ENCODE peak calls at places on chromosome 12, in five cellular contexts. Q is IMR-90, D is fibroblast of lung, J is GM23338, R is GM23248. H is an unnamed sample.

GRCh38 chr12:52314511-52314910 is 6.7 kb downstream of the KRT83 start:
- DNase-seq in Q (no peak), D (no peak), J (peak), R (no peak), H (no peak)

GRCh38 chr12:103273645-103274044 is 222.1 kb downstream of the C12orf42 start:
- DNase-seq in Q (no peak), D (no peak), J (no peak), R (no peak), H (no peak)

GRCh38 chr12:43551271-43551970 is 582 bp downstream of the ADAMTS20 start:
- DNase-seq in Q (no peak), D (peak), J (peak), R (peak), H (no peak)

GRCh38 chr12:50234347-50234746 is 49.0 kb downstream of the LIMA1 start:
- DNase-seq in Q (no peak), D (no peak), J (peak), R (peak), H (peak)

GRCh38 chr12:24823808-24824515 is 124.9 kb downstream of the BCAT1 start:
- DNase-seq in Q (no peak), D (no peak), J (no peak), R (no peak), H (no peak)

GRCh38 chr12:76546889-76547288 is 12.7 kb downstream of the OSBPL8 start:
- DNase-seq in Q (no peak), D (no peak), J (no peak), R (no peak), H (no peak)

GRCh38 chr12:65524666-65525065 is 246.2 kb downstream of the MSRB3 start:
- DNase-seq in Q (peak), D (peak), J (no peak), R (peak), H (no peak)

GRCh38 chr12:71755146-71755892 is 656 bp downstream of the RAB21 start:
- DNase-seq in Q (peak), D (peak), J (peak), R (peak), H (peak)

GRCh38 chr12:43310596-43310995 is 241.4 kb downstream of the ADAMTS20 start:
- DNase-seq in Q (no peak), D (no peak), J (no peak), R (no peak), H (no peak)

GRCh38 chr12:92505373-92506340 is 197.1 kb upstream of the PLEKHG7 start:
- DNase-seq in Q (peak), D (peak), J (no peak), R (peak), H (no peak)

GRCh38 chr12:51744957-51745356 is 103.6 kb downstream of the FIGNL2 start:
- DNase-seq in Q (no peak), D (no peak), J (no peak), R (no peak), H (no peak)

GRCh38 chr12:50933459-50934124 is 18.8 kb upstream of the HIGD1C start:
- DNase-seq in Q (no peak), D (peak), J (no peak), R (no peak), H (peak)

GRCh38 chr12:66036317-66036716 is 94.2 kb downstream of the LLPH start:
- DNase-seq in Q (peak), D (peak), J (no peak), R (peak), H (no peak)

GRCh38 chr12:46133751-46134150 is 135.1 kb downstream of the SLC38A1 start:
- DNase-seq in Q (peak), D (no peak), J (no peak), R (no peak), H (no peak)

GRCh38 chr12:110371408-110372055 is 32.0 kb downstream of the ANAPC7 start:
- DNase-seq in Q (no peak), D (no peak), J (no peak), R (no peak), H (peak)
- H2AFZ ChIP-seq in Q (no peak), D (no peak), J (no peak), R (no peak), H (no peak)

GRCh38 chr12:116138781-116139180 is 138.7 kb downstream of the MED13L start:
- DNase-seq in Q (no peak), D (no peak), J (no peak), R (peak), H (no peak)

GRCh38 chr12:116135209-116135930 is 142.1 kb downstream of the MED13L start:
- DNase-seq in Q (peak), D (peak), J (no peak), R (peak), H (no peak)

GRCh38 chr12:116138380-116138779 is 139.1 kb downstream of the MED13L start:
- DNase-seq in Q (no peak), D (no peak), J (peak), R (peak), H (no peak)

GRCh38 chr12:116136340-116136739 is 141.2 kb downstream of the MED13L start:
- DNase-seq in Q (peak), D (peak), J (no peak), R (peak), H (no peak)

GRCh38 chr12:116137318-116137717 is 140.2 kb downstream of the MED13L start:
- DNase-seq in Q (no peak), D (no peak), J (no peak), R (no peak), H (no peak)
- H2AFZ ChIP-seq in Q (no peak), D (no peak), J (no peak), R (no peak), H (no peak)

DNA sequence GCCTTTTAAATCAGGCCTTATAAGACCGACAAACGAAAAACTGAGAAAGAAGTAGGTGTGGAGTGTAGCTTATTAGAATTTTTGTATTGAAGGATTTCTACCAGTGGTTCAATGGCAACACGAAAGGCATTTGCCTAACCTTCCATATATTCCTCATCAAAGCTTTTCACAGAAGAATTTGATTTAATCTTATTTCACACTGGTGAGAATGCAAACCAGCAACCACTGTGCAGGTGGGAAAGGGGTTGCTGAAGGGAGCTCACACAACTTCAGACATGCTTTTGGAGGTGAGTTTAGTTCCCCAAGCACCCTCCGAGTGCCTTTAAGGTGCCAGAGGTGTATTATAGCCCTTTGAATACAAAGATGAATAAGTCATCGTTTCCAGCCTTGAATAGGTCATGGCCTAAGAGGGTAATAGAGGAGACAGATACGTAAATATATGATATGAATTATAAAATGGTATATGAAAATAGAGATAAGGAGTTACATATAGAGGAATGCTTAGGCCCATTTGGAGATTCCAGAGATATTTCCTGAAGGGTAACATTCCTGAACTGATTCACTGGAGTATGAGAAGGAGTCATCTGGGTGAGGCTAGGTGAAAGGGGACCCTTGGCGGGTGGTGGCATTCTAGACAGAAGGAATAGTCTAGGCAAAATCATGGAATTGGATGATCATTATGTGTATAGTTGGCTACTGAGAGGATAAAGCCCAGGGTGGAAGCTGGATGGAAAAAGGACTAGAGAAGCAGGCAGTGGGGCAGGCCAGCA is 6.4 kb downstream of the ERP27 start:
- DNase-seq in Q (no peak), D (no peak), J (no peak), R (no peak), H (no peak)
- H2AFZ ChIP-seq in Q (no peak), D (peak), J (no peak), R (peak), H (no peak)

GRCh38 chr12:49129332-49130150 is 1.7 kb downstream of the TUBA1B start:
- DNase-seq in Q (no peak), D (no peak), J (no peak), R (peak), H (peak)
- H2AFZ ChIP-seq in Q (peak), D (no peak), J (no peak), R (no peak), H (no peak)

GRCh38 chr12:15924956-15925355 is 13.8 kb downstream of the DERA start:
- DNase-seq in Q (no peak), D (no peak), J (no peak), R (no peak), H (no peak)

GRCh38 chr12:15931590-15932053 is 20.5 kb downstream of the DERA start:
- DNase-seq in Q (no peak), D (no peak), J (peak), R (peak), H (peak)

GRCh38 chr12:15932975-15933374 is 21.8 kb downstream of the DERA start:
- DNase-seq in Q (no peak), D (no peak), J (no peak), R (no peak), H (no peak)

GRCh38 chr12:15928345-15928744 is 17.2 kb downstream of the DERA start:
- DNase-seq in Q (peak), D (peak), J (no peak), R (peak), H (no peak)

GRCh38 chr12:15928870-15929571 is 17.9 kb downstream of the DERA start:
- DNase-seq in Q (no peak), D (no peak), J (peak), R (peak), H (no peak)
- H2AFZ ChIP-seq in Q (peak), D (no peak), J (no peak), R (no peak), H (no peak)